ENCODE peak calls at places on chromosome 4, in five cellular contexts. One of them, this sample, is unnamed.

GRCh38 chr4:4339504-4340085 is 47.3 kb upstream of the NSG1 start:
- DNase-seq in cardiac muscle cell: peak; percentile 82
- DNase-seq in amygdala: no peak
- DNase-seq in effector memory CD8-positive, alpha-beta T cell: no peak
- DNase-seq in activated CD8-positive, alpha-beta T cell treated with anti-CD3 and anti-CD28 coated beads, Interleukin-2, amount 10 ng/mL, durations not matched to agents 7 days and 5 days: no peak
- DNase-seq in this sample: no peak

GRCh38 chr4:24470681-24471622 is 113.4 kb downstream of the DHX15 start:
- DNase-seq in activated CD8-positive, alpha-beta T cell treated with anti-CD3 and anti-CD28 coated beads, Interleukin-2, amount 10 ng/mL, durations not matched to agents 7 days and 5 days: peak; percentile 23
- DNase-seq in effector memory CD8-positive, alpha-beta T cell: no peak
- DNase-seq in cardiac muscle cell: peak; percentile 50
- DNase-seq in amygdala: peak; percentile 36
- DNase-seq in this sample: peak; percentile 20

GRCh38 chr4:25069014-25069413 is 38.3 kb upstream of the LGI2 start:
- DNase-seq in cardiac muscle cell: no peak
- DNase-seq in activated CD8-positive, alpha-beta T cell treated with anti-CD3 and anti-CD28 coated beads, Interleukin-2, amount 10 ng/mL, durations not matched to agents 7 days and 5 days: no peak
- DNase-seq in amygdala: no peak
- DNase-seq in effector memory CD8-positive, alpha-beta T cell: no peak
- DNase-seq in this sample: no peak

GRCh38 chr4:6017800-6018199 is 431 bp downstream of the C4orf50 start:
- DNase-seq in effector memory CD8-positive, alpha-beta T cell: no peak
- DNase-seq in cardiac muscle cell: no peak
- DNase-seq in activated CD8-positive, alpha-beta T cell treated with anti-CD3 and anti-CD28 coated beads, Interleukin-2, amount 10 ng/mL, durations not matched to agents 7 days and 5 days: no peak
- DNase-seq in amygdala: no peak
- DNase-seq in this sample: no peak

GRCh38 chr4:81606796-81607550 is 135.3 kb upstream of the RASGEF1B start:
- DNase-seq in activated CD8-positive, alpha-beta T cell treated with anti-CD3 and anti-CD28 coated beads, Interleukin-2, amount 10 ng/mL, durations not matched to agents 7 days and 5 days: no peak
- DNase-seq in amygdala: no peak
- DNase-seq in cardiac muscle cell: peak; percentile 51
- DNase-seq in effector memory CD8-positive, alpha-beta T cell: no peak
- DNase-seq in this sample: no peak

GRCh38 chr4:41215969-41216293 is 1.6 kb upstream of the APBB2 start:
- DNase-seq in amygdala: no peak
- DNase-seq in activated CD8-positive, alpha-beta T cell treated with anti-CD3 and anti-CD28 coated beads, Interleukin-2, amount 10 ng/mL, durations not matched to agents 7 days and 5 days: no peak
- DNase-seq in effector memory CD8-positive, alpha-beta T cell: no peak
- DNase-seq in cardiac muscle cell: no peak
- DNase-seq in this sample: no peak

GRCh38 chr4:24067781-24068193 is 177.9 kb upstream of the PPARGC1A start:
- DNase-seq in cardiac muscle cell: peak; percentile 20
- DNase-seq in amygdala: no peak
- DNase-seq in effector memory CD8-positive, alpha-beta T cell: no peak
- DNase-seq in activated CD8-positive, alpha-beta T cell treated with anti-CD3 and anti-CD28 coated beads, Interleukin-2, amount 10 ng/mL, durations not matched to agents 7 days and 5 days: no peak
- DNase-seq in this sample: no peak

GRCh38 chr4:9898596-9899345 is 117.3 kb downstream of the DRD5 start:
- DNase-seq in amygdala: peak; percentile 21
- DNase-seq in activated CD8-positive, alpha-beta T cell treated with anti-CD3 and anti-CD28 coated beads, Interleukin-2, amount 10 ng/mL, durations not matched to agents 7 days and 5 days: peak; percentile 32
- DNase-seq in cardiac muscle cell: peak; percentile 85
- DNase-seq in effector memory CD8-positive, alpha-beta T cell: no peak
- DNase-seq in this sample: no peak

GRCh38 chr4:156575430-156576073 is 396.0 kb downstream of the PDGFC start:
- DNase-seq in amygdala: no peak
- DNase-seq in activated CD8-positive, alpha-beta T cell treated with anti-CD3 and anti-CD28 coated beads, Interleukin-2, amount 10 ng/mL, durations not matched to agents 7 days and 5 days: no peak
- DNase-seq in effector memory CD8-positive, alpha-beta T cell: no peak
- DNase-seq in cardiac muscle cell: peak; percentile 68
- DNase-seq in this sample: no peak

GRCh38 chr4:184699941-184700340 is 34.0 kb downstream of the CENPU start:
- DNase-seq in amygdala: no peak
- DNase-seq in effector memory CD8-positive, alpha-beta T cell: no peak
- DNase-seq in activated CD8-positive, alpha-beta T cell treated with anti-CD3 and anti-CD28 coated beads, Interleukin-2, amount 10 ng/mL, durations not matched to agents 7 days and 5 days: no peak
- DNase-seq in cardiac muscle cell: no peak
- DNase-seq in this sample: no peak

GRCh38 chr4:174437756-174438155 is 84.5 kb downstream of the HPGD start:
- DNase-seq in effector memory CD8-positive, alpha-beta T cell: no peak
- DNase-seq in activated CD8-positive, alpha-beta T cell treated with anti-CD3 and anti-CD28 coated beads, Interleukin-2, amount 10 ng/mL, durations not matched to agents 7 days and 5 days: no peak
- DNase-seq in amygdala: no peak
- DNase-seq in cardiac muscle cell: no peak
- DNase-seq in this sample: no peak

GRCh38 chr4:6191448-6192130 is 8.8 kb downstream of the JAKMIP1 start:
- DNase-seq in activated CD8-positive, alpha-beta T cell treated with anti-CD3 and anti-CD28 coated beads, Interleukin-2, amount 10 ng/mL, durations not matched to agents 7 days and 5 days: no peak
- DNase-seq in amygdala: no peak
- DNase-seq in effector memory CD8-positive, alpha-beta T cell: no peak
- DNase-seq in cardiac muscle cell: no peak
- DNase-seq in this sample: no peak

This sample was measured in CD4-positive, alpha-beta memory T cell.